ENCODE peak calls at places on chromosome 9, in five cellular contexts. O is PC-3, W is GM12878, A is fibroblast of lung, G is neural progenitor cell. H is an unnamed sample.

GRCh38 chr9:114506082-114506390 is 763 bp upstream of the WHRN start:
- DNase-seq in O (no peak), W (no peak), A (no peak), G (no peak), H (no peak)

GRCh38 chr9:133956520-133957076 is 35.5 kb downstream of the VAV2 start:
- DNase-seq in O (no peak), W (no peak), A (peak; percentile 34), G (peak; percentile 37), H (no peak)

GRCh38 chr9:37329576-37329975 is 92.9 kb upstream of the GRHPR start:
- DNase-seq in O (peak; percentile 32), W (no peak), A (peak; percentile 13), G (peak; percentile 27), H (no peak)

GRCh38 chr9:21555911-21556310 is 73.8 kb upstream of the IFNE start:
- DNase-seq in O (no peak), W (no peak), A (peak; percentile 65), G (no peak), H (no peak)

GRCh38 chr9:125410522-125410894 is 148.9 kb downstream of the GAPVD1 start:
- DNase-seq in O (no peak), W (no peak), A (no peak), G (no peak), H (no peak)

GRCh38 chr9:130973686-130974281 is 34.7 kb upstream of the FIBCD1 start:
- DNase-seq in O (no peak), W (no peak), A (no peak), G (no peak), H (no peak)

GRCh38 chr9:85041737-85042136 is 372.2 kb downstream of the NTRK2 start:
- DNase-seq in O (no peak), W (no peak), A (no peak), G (no peak), H (no peak)

GRCh38 chr9:115132648-115133047 is 14.7 kb upstream of the TNC start:
- DNase-seq in O (no peak), W (no peak), A (peak; percentile 69), G (no peak), H (no peak)

GRCh38 chr9:99556998-99557397 is 264.7 kb upstream of the NR4A3 start:
- DNase-seq in O (no peak), W (no peak), A (no peak), G (no peak), H (no peak)

GRCh38 chr9:38689678-38690077 is 30.3 kb downstream of the FAM240B start:
- DNase-seq in O (no peak), W (no peak), A (peak; percentile 37), G (peak; percentile 92), H (no peak)

GRCh38 chr9:16126042-16126441 is 573.2 kb downstream of the CCDC171 start:
- DNase-seq in O (peak; percentile 41), W (no peak), A (peak; percentile 96), G (no peak), H (no peak)

GRCh38 chr9:131666779-131667178 is 73.1 kb downstream of the RAPGEF1 start:
- DNase-seq in O (no peak), W (no peak), A (no peak), G (no peak), H (no peak)

GRCh38 chr9:137556069-137556838 is 4.6 kb downstream of the MRPL41 start:
- DNase-seq in O (peak; percentile 25), W (no peak), A (peak; percentile 67), G (no peak), H (no peak)

GRCh38 chr9:129776938-129777768 is 24.3 kb upstream of the PTGES start:
- DNase-seq in O (peak; percentile 93), W (no peak), A (peak; percentile 100), G (peak; percentile 47), H (peak; percentile 96)

GRCh38 chr9:112728401-112728800 is 10.5 kb upstream of the INIP start:
- DNase-seq in O (no peak), W (no peak), A (no peak), G (no peak), H (no peak)

GRCh38 chr9:95724253-95724991 is 151.1 kb upstream of the ERCC6L2 start:
- DNase-seq in O (no peak), W (peak; percentile 83), A (no peak), G (no peak), H (no peak)

GRCh38 chr9:132238992-132239391 is 77.1 kb downstream of the NTNG2 start:
- DNase-seq in O (no peak), W (no peak), A (no peak), G (no peak), H (no peak)

GRCh38 chr9:5582835-5583195 is 46.1 kb upstream of the RIC1 start:
- DNase-seq in O (no peak), W (peak; percentile 91), A (peak; percentile 81), G (no peak), H (no peak)

GRCh38 chr9:8651126-8651525 is 851.5 kb upstream of the DMAC1 start:
- DNase-seq in O (no peak), W (no peak), A (no peak), G (no peak), H (no peak)

DNA sequence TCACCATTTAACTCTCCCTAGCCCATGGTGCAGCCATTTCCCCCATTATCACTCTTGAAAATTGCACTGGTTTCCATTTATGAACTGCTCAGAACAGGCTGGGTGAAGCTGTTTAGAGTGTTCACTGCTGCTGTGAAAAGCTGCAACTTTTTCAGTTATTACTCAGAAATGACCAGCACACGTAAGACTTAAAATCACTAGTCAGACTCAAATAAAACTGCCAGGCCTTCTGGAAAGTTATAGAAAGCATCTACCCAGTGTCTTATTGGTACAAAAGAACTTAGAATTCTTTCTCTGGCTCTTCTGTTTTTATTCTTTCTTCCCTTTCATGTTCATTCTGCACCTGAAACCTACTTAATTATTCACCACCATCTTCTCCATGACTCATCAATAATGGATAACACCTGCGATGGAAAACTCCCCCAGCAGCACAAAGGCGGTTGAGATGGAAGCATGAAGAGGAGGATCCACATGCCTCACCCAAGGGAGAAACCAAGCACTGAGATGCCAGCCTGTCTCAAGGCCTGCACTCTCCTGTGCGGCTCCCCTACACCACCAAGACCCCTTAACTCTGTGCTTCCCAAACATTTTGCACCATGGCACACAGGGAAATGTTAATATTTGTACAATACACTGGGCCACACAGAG is 171.9 kb downstream of the ENTREP1 start:
- DNase-seq in O (no peak), W (no peak), A (no peak), G (no peak), H (no peak)
- H3K9ac ChIP-seq in O (no peak overlapping the region), W (no peak overlapping the region), A (no peak overlapping the region), G (no peak overlapping the region), H (no peak overlapping the region)

GRCh38 chr9:3746296-3747275 is 220.8 kb upstream of the RFX3 start:
- DNase-seq in O (peak; percentile 91), W (no peak), A (peak; percentile 94), G (no peak), H (peak; percentile 75)

GRCh38 chr9:3750311-3750710 is 224.5 kb upstream of the RFX3 start:
- DNase-seq in O (no peak), W (no peak), A (no peak), G (no peak), H (no peak)

GRCh38 chr9:3756071-3756470 is 230.3 kb upstream of the RFX3 start:
- DNase-seq in O (no peak), W (no peak), A (peak; percentile 32), G (no peak), H (no peak)

DNA sequence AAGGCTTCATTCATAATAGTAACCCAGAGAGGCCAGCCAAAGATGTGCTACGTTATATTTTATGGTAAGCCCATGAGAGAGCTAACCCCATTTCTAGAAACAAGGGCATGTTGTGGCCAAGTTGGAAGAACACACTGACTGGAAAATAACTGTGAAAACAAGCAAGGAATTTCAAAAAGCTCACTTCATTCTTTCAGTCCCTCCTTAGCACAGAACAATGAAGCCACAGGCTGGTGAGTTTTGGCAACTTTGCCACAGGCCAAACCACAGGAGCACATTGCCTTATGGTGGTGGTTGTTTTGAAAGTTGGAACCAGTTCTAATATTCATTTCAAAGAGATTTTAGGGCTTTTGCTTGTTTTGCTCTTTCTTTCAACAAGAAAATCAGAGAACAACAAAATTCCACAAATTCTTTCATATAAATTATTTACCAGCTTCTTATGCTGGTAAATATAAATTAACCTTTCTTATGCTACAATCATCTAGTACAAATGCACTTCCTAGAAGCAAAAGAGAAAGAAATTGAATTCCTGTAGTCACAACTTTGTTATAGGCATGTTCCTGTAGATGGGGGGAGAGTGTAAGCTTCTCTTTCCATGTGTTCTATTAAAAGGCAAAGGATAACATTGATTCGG is 225.4 kb upstream of the RFX3 start:
- DNase-seq in O (peak; percentile 57), W (no peak), A (peak; percentile 87), G (no peak), H (no peak)
- H3K9ac ChIP-seq in O (peak overlapping the region; percentile 34), W (no peak overlapping the region), A (no peak overlapping the region), G (no peak overlapping the region), H (no peak overlapping the region)

GRCh38 chr9:63859475-63860215 is 1425.4 kb downstream of the FOXD4L5 start:
- DNase-seq in O (no peak), W (no peak), A (no peak), G (no peak), H (no peak)
- H3K9ac ChIP-seq in O (no peak overlapping the region), W (no peak overlapping the region), A (no peak overlapping the region), G (no peak overlapping the region), H (no peak overlapping the region)

GRCh38 chr9:116355153-116355827 is 201.7 kb downstream of the PAPPA start:
- DNase-seq in O (peak; percentile 32), W (no peak), A (peak; percentile 66), G (peak; percentile 45), H (no peak)
- H3K9ac ChIP-seq in O (no peak overlapping the region), W (no peak overlapping the region), A (no peak overlapping the region), G (no peak overlapping the region), H (no peak overlapping the region)

GRCh38 chr9:89438194-89438593 is 59.7 kb downstream of the SEMA4D start:
- DNase-seq in O (no peak), W (no peak), A (no peak), G (no peak), H (no peak)
- H3K9ac ChIP-seq in O (no peak overlapping the region), W (no peak overlapping the region), A (no peak overlapping the region), G (no peak overlapping the region), H (no peak overlapping the region)

H was measured in keratinocyte.